ENCODE peak calls at places on chromosomes 3 and 15, in four cellular contexts. One of them, this sample, is unnamed.

GRCh38 chr3:23002846-23003800 is 200.0 kb upstream of the UBE2E2 start:
- DNase-seq in WTC11: no peak
- DNase-seq in cardiac fibroblast: peak
- DNase-seq in osteoblast: no peak
- DNase-seq in this sample: no peak

GRCh38 chr3:126424039-126424717 is 29.5 kb downstream of the CFAP100 start:
- DNase-seq in WTC11: no peak
- DNase-seq in osteoblast: peak
- DNase-seq in cardiac fibroblast: no peak
- DNase-seq in this sample: no peak

GRCh38 chr3:106261915-106262683 is 393.3 kb upstream of the CBLB start:
- DNase-seq in cardiac fibroblast: peak
- DNase-seq in WTC11: no peak
- DNase-seq in osteoblast: no peak
- DNase-seq in this sample: no peak

GRCh38 chr3:5190147-5190791 is 2.8 kb downstream of the EDEM1 start:
- DNase-seq in cardiac fibroblast: no peak
- DNase-seq in osteoblast: no peak
- DNase-seq in WTC11: no peak
- DNase-seq in this sample: no peak

GRCh38 chr3:107236661-107237375 is 140.4 kb upstream of the CCDC54 start:
- DNase-seq in WTC11: no peak
- DNase-seq in cardiac fibroblast: peak
- DNase-seq in osteoblast: no peak
- DNase-seq in this sample: no peak

GRCh38 chr15:60460931-60461330 is 18.0 kb downstream of the ICE2 start:
- DNase-seq in osteoblast: no peak
- DNase-seq in WTC11: no peak
- DNase-seq in cardiac fibroblast: peak
- DNase-seq in this sample: no peak

GRCh38 chr15:94387854-94388441 is 156.6 kb downstream of the MCTP2 start:
- DNase-seq in osteoblast: no peak
- DNase-seq in WTC11: no peak
- DNase-seq in cardiac fibroblast: no peak
- DNase-seq in this sample: no peak

GRCh38 chr15:26773485-26773877 is 615 bp upstream of the GABRB3 start:
- DNase-seq in WTC11: peak
- DNase-seq in cardiac fibroblast: no peak
- DNase-seq in osteoblast: peak
- DNase-seq in this sample: no peak

GRCh38 chr3:195093731-195094130 is 177.2 kb downstream of the XXYLT1 start:
- DNase-seq in WTC11: no peak
- DNase-seq in cardiac fibroblast: no peak
- DNase-seq in osteoblast: peak
- DNase-seq in this sample: no peak

GRCh38 chr3:140186421-140186920 is 251.5 kb downstream of the CLSTN2 start:
- DNase-seq in cardiac fibroblast: peak
- DNase-seq in osteoblast: no peak
- DNase-seq in WTC11: no peak
- DNase-seq in this sample: no peak

GRCh38 chr3:117537949-117538348 is 828.4 kb downstream of the TUSC7 start:
- DNase-seq in cardiac fibroblast: no peak
- DNase-seq in osteoblast: no peak
- DNase-seq in WTC11: no peak
- DNase-seq in this sample: no peak

GRCh38 chr3:146503459-146504202 is 34.3 kb upstream of the PLSCR2 start:
- DNase-seq in osteoblast: peak
- DNase-seq in WTC11: no peak
- DNase-seq in cardiac fibroblast: peak
- DNase-seq in this sample: no peak

GRCh38 chr3:180802837-180803236 is 109.6 kb upstream of the FXR1 start:
- DNase-seq in WTC11: no peak
- DNase-seq in osteoblast: no peak
- DNase-seq in cardiac fibroblast: peak
- DNase-seq in this sample: no peak

GRCh38 chr3:174957581-174958001 is 98.5 kb downstream of the NAALADL2 start:
- DNase-seq in cardiac fibroblast: peak
- DNase-seq in osteoblast: peak
- DNase-seq in WTC11: no peak
- DNase-seq in this sample: no peak

GRCh38 chr3:36868614-36869436 is 76.0 kb downstream of the TRANK1 start:
- DNase-seq in WTC11: peak
- DNase-seq in cardiac fibroblast: peak
- DNase-seq in osteoblast: no peak
- DNase-seq in this sample: peak

GRCh38 chr3:177333535-177334495 is 136.5 kb upstream of the TBL1XR1 start:
- DNase-seq in osteoblast: no peak
- DNase-seq in WTC11: no peak
- DNase-seq in cardiac fibroblast: no peak
- DNase-seq in this sample: no peak

GRCh38 chr15:41661078-41661528 is 898 bp downstream of the MGA start:
- DNase-seq in WTC11: no peak
- DNase-seq in cardiac fibroblast: no peak
- DNase-seq in osteoblast: no peak
- DNase-seq in this sample: no peak

GRCh38 chr15:41498657-41499056 is 5.0 kb downstream of the ITPKA start:
- DNase-seq in cardiac fibroblast: no peak
- DNase-seq in osteoblast: peak
- DNase-seq in WTC11: no peak
- DNase-seq in this sample: no peak

GRCh38 chr15:77029166-77030041 is 34.5 kb downstream of the PSTPIP1 start:
- DNase-seq in WTC11: peak
- DNase-seq in osteoblast: no peak
- DNase-seq in cardiac fibroblast: no peak
- DNase-seq in this sample: no peak

GRCh38 chr15:67885848-67886247 is 46.0 kb upstream of the RNU6-1 start:
- DNase-seq in osteoblast: no peak
- DNase-seq in cardiac fibroblast: no peak
- DNase-seq in WTC11: no peak
- DNase-seq in this sample: no peak

GRCh38 chr3:140950154-140950553 is 8.5 kb downstream of the SLC25A36 start:
- DNase-seq in osteoblast: no peak
- DNase-seq in WTC11: no peak
- DNase-seq in cardiac fibroblast: no peak
- DNase-seq in this sample: no peak

GRCh38 chr3:40574661-40575060 is 49.9 kb downstream of the ZNF621 start:
- DNase-seq in cardiac fibroblast: no peak
- DNase-seq in WTC11: no peak
- DNase-seq in osteoblast: no peak
- DNase-seq in this sample: no peak

GRCh38 chr15:78508272-78508671 is 895 bp downstream of the HYKK start:
- DNase-seq in osteoblast: no peak
- DNase-seq in cardiac fibroblast: no peak
- DNase-seq in WTC11: no peak
- DNase-seq in this sample: no peak

GRCh38 chr3:11159421-11159904 is 5.2 kb downstream of the HRH1 start:
- DNase-seq in cardiac fibroblast: peak
- DNase-seq in osteoblast: peak
- DNase-seq in WTC11: no peak
- DNase-seq in this sample: no peak

GRCh38 chr3:193732391-193732790 is 139.4 kb downstream of the OPA1 start:
- DNase-seq in WTC11: no peak
- DNase-seq in osteoblast: peak
- DNase-seq in cardiac fibroblast: peak
- DNase-seq in this sample: no peak

GRCh38 chr3:185210621-185211157 is 43.2 kb downstream of the EHHADH start:
- DNase-seq in cardiac fibroblast: no peak
- DNase-seq in osteoblast: no peak
- DNase-seq in WTC11: no peak
- DNase-seq in this sample: no peak

GRCh38 chr15:45855210-45855906 is 220.5 kb downstream of the SQOR start:
- DNase-seq in cardiac fibroblast: no peak
- DNase-seq in osteoblast: no peak
- DNase-seq in WTC11: no peak
- DNase-seq in this sample: no peak

GRCh38 chr3:12384451-12385233 is 95.8 kb downstream of the PPARG start:
- DNase-seq in cardiac fibroblast: no peak
- DNase-seq in WTC11: no peak
- DNase-seq in osteoblast: no peak
- DNase-seq in this sample: no peak

GRCh38 chr3:20849975-20850374 is 664.0 kb upstream of the SGO1 start:
- DNase-seq in cardiac fibroblast: no peak
- DNase-seq in WTC11: no peak
- DNase-seq in osteoblast: no peak
- DNase-seq in this sample: no peak

GRCh38 chr3:34008191-34008590 is 209.8 kb downstream of the PDCD6IP start:
- DNase-seq in cardiac fibroblast: peak
- DNase-seq in WTC11: no peak
- DNase-seq in osteoblast: no peak
- DNase-seq in this sample: peak

GRCh38 chr15:99385865-99386264 is 134.6 kb downstream of the LRRC28 start:
- DNase-seq in WTC11: no peak
- DNase-seq in osteoblast: peak
- DNase-seq in cardiac fibroblast: peak
- DNase-seq in this sample: no peak

GRCh38 chr3:149772861-149773260 is 19.5 kb downstream of the ANKUB1 start:
- DNase-seq in osteoblast: no peak
- DNase-seq in WTC11: no peak
- DNase-seq in cardiac fibroblast: no peak
- DNase-seq in this sample: no peak

GRCh38 chr15:41115652-41116115 is 396 bp downstream of the INO80 start:
- DNase-seq in cardiac fibroblast: peak
- DNase-seq in WTC11: peak
- DNase-seq in osteoblast: peak
- DNase-seq in this sample: no peak

GRCh38 chr3:153980252-153980590 is 141.0 kb upstream of the ARHGEF26 start:
- DNase-seq in WTC11: peak
- DNase-seq in osteoblast: no peak
- DNase-seq in cardiac fibroblast: no peak
- DNase-seq in this sample: no peak

GRCh38 chr3:113231391-113231790 is 20.0 kb downstream of the BOC start:
- DNase-seq in cardiac fibroblast: peak
- DNase-seq in WTC11: no peak
- DNase-seq in osteoblast: no peak
- DNase-seq in this sample: no peak

GRCh38 chr15:68674975-68675374 is 96.2 kb downstream of the CORO2B start:
- DNase-seq in WTC11: no peak
- DNase-seq in osteoblast: no peak
- DNase-seq in cardiac fibroblast: peak
- DNase-seq in this sample: no peak

GRCh38 chr3:49895791-49896190 is 7.9 kb downstream of the MST1R start:
- DNase-seq in osteoblast: peak
- DNase-seq in cardiac fibroblast: no peak
- DNase-seq in WTC11: no peak
- DNase-seq in this sample: no peak

GRCh38 chr15:98812711-98813441 is 164.5 kb downstream of the IGF1R start:
- DNase-seq in WTC11: peak
- DNase-seq in cardiac fibroblast: peak
- DNase-seq in osteoblast: no peak
- DNase-seq in this sample: no peak

DNA sequence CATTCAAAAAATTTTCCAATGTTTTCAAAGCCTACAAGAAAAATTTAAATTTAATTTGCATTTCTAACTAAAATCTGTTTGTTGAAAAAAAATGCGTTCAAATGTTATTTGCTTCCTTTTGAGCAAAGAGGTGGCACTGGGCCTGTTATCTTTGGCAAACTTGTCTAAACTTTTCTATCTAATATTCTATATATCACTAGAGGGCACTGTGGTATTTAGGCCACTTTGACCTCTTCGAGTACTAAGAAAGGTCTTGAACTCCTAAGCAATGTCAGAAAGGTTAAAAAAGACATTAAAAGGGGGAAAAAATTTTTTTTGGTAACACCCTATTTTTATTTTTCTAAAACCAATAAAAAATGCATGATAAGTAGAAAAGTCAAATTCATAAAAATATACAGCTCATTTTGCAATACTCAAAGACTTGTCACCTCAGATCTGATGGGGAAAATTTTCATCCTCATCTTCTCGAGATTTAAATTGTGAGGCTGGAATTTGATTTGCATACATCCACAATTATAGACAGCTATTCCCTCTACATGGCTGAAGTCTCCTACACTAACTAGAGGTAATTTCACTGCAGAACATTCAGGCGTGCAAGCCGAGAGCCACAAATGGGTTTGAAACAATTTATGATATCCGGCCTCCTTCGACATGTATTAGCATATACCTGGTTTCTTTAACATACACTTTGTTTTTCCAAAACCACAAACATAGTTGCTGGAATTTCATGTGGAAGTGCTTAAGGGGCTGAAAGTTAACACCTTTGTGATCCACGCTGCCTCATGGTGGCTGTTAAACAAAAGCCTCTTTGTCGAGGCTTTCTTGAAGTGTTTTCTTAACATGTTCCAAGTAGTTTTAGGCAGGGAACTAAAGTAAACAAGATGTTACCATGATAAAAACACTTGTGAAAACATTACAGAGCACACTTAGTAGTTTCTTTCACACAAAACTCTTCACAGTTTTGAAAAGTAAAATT is 576.4 kb downstream of the FOXP1 start:
- DNase-seq in osteoblast: no peak
- DNase-seq in cardiac fibroblast: peak
- DNase-seq in WTC11: no peak
- DNase-seq in this sample: no peak
- TF ChIP-seq CTCF in osteoblast: peak
- TF ChIP-seq CTCF in cardiac fibroblast: no peak
- TF ChIP-seq CTCF in WTC11: no peak
- TF ChIP-seq CTCF in this sample: peak

DNA sequence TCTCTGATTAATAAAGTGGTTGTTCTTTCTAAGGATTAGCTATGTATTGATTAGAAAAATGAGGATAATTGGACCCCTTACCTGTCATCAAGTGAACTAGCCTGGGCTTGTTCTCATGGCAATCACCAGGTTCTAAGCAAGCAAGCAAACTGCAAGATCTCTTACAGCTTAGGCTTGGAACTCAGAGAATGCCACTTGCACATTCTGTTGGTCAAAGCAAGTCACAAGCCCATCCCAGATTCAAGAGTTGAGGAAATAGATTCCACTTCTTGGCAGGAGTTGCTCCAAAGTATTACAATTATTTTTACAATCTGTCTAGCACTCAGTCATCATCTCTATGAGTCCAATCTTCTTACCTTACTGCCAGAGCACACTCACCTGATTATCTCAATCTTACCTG is 180.3 kb downstream of the SYNPR start:
- DNase-seq in cardiac fibroblast: no peak
- DNase-seq in WTC11: no peak
- DNase-seq in osteoblast: no peak
- DNase-seq in this sample: no peak
- TF ChIP-seq CTCF in cardiac fibroblast: no peak
- TF ChIP-seq CTCF in WTC11: no peak
- TF ChIP-seq CTCF in osteoblast: no peak
- TF ChIP-seq CTCF in this sample: no peak

DNA sequence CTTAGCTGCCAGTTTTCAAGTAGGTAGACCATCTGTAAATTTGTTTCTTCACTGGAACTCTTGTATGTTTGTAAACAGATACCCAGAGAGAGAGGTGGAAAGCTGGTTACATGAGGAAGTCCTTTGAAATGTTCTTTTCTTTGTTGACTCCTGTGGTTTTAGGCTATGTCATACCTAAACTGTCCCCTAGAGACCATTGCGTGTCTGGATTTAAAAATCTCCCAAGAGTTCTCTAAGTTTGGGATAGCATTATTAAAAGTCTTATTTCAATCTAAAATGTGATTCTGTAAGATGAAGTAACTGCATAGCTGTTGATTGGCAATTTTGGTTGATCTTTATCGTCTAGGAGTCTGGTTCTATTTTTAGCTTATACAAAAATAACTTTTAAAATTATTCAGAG is 127.2 kb downstream of the GHSR start:
- DNase-seq in osteoblast: peak
- DNase-seq in cardiac fibroblast: peak
- DNase-seq in WTC11: no peak
- DNase-seq in this sample: no peak
- TF ChIP-seq CTCF in osteoblast: no peak
- TF ChIP-seq CTCF in cardiac fibroblast: no peak
- TF ChIP-seq CTCF in WTC11: no peak
- TF ChIP-seq CTCF in this sample: no peak

GRCh38 chr3:52108302-52109232 is 45.7 kb downstream of the POC1A start:
- DNase-seq in WTC11: peak
- DNase-seq in cardiac fibroblast: peak
- DNase-seq in osteoblast: peak
- DNase-seq in this sample: no peak
- TF ChIP-seq CTCF in WTC11: no peak
- TF ChIP-seq CTCF in cardiac fibroblast: peak
- TF ChIP-seq CTCF in osteoblast: no peak
- TF ChIP-seq CTCF in this sample: no peak

This sample was measured in nephron progenitor cell.